ENCODE peak calls at places on chromosomes 11 and 22, in four cellular contexts. F is MCF 10A, L is LoVo, S is HT1080. G is an unnamed sample.

GRCh38 chr11:126734752-126735151 is 265.8 kb downstream of the KIRREL3 start:
- DNase-seq in S (no peak), F (no peak), L (no peak), G (no peak)

GRCh38 chr11:13260963-13261599 is 16.5 kb upstream of the BMAL1 start:
- DNase-seq in L (no peak), S (peak), F (peak), G (no peak)

GRCh38 chr11:34359548-34359891 is 1.7 kb upstream of the ABTB2 start:
- DNase-seq in L (no peak), F (no peak), S (no peak), G (no peak)

GRCh38 chr11:65643971-65644370 is 6.1 kb downstream of the SIPA1 start:
- DNase-seq in S (no peak), F (peak), L (no peak), G (no peak)

GRCh38 chr22:27151407-27151806 is 494.0 kb downstream of the MIAT start:
- DNase-seq in L (no peak), S (no peak), F (no peak), G (no peak)

GRCh38 chr11:126592496-126593410 is 237.3 kb downstream of the ST3GAL4 start:
- DNase-seq in F (no peak), L (no peak), S (no peak), G (no peak)

GRCh38 chr22:49503321-49503720 is 324.4 kb downstream of the BRD1 start:
- DNase-seq in L (no peak), F (no peak), S (no peak), G (no peak)

GRCh38 chr22:29032014-29032475 is 29.6 kb downstream of the C22orf31 start:
- DNase-seq in S (no peak), L (no peak), F (peak), G (no peak)

GRCh38 chr11:76141901-76142300 is 64.4 kb downstream of the WNT11 start:
- DNase-seq in S (no peak), F (no peak), L (no peak), G (no peak)

GRCh38 chr11:111225871-111226270 is 19.7 kb upstream of the POU2AF2 start:
- DNase-seq in L (no peak), S (no peak), F (no peak), G (no peak)

GRCh38 chr22:36301384-36301828 is 48.5 kb downstream of the APOL1 start:
- DNase-seq in F (peak), S (peak), L (peak), G (peak)

GRCh38 chr11:108221981-108222685 is at the start of gene NPAT:
- DNase-seq in L (no peak), S (no peak), F (no peak), G (no peak)

GRCh38 chr11:8092587-8093424 is 11.8 kb downstream of the TUB start:
- DNase-seq in S (peak), F (peak), L (peak), G (peak)

GRCh38 chr11:43947003-43947500 is 4.6 kb downstream of the C11orf96 start:
- DNase-seq in F (no peak), S (peak), L (no peak), G (no peak)

GRCh38 chr22:46028069-46028991 is 51.4 kb upstream of the WNT7B start:
- DNase-seq in S (no peak), F (no peak), L (no peak), G (no peak)

GRCh38 chr11:128790200-128790599 is 76.9 kb downstream of the KCNJ1 start:
- DNase-seq in F (no peak), L (no peak), S (peak), G (no peak)

G was measured in LNCaP clone FGC.